ENCODE peak calls at places on chromosome 6, in eight cellular contexts. M is BJ; R is HFFc6; Y is WTC11; A is neural crest cell; K is esophagus muscularis mucosa; J is CD8-positive, alpha-beta T cell; B is GM13977. O is an unnamed sample.
A peak's percentile ranks its signal among the peaks of the same experiment; 100 is the strongest.

GRCh38 chr6:27176096-27176495 is 71.4 kb upstream of the PRSS16 start:
- DNase-seq in Y (no peak), A (no peak), K (no peak), R (peak; percentile 34), M (peak; percentile 11), J (no peak), B (peak; percentile 11), O (no peak)

GRCh38 chr6:137231895-137232294 is 12.7 kb upstream of the IFNGR1 start:
- DNase-seq in R (no peak), B (no peak), A (no peak), K (no peak), J (no peak), Y (no peak), M (no peak), O (no peak)

GRCh38 chr6:56025785-56026184 is 150.4 kb upstream of the BMP5 start:
- DNase-seq in M (no peak), B (no peak), Y (no peak), A (no peak), R (no peak), K (no peak), J (no peak), O (no peak)

GRCh38 chr6:25042599-25042936 is 106.8 kb upstream of the RIPOR2 start:
- DNase-seq in K (no peak), A (no peak), J (no peak), Y (no peak), M (no peak), R (no peak), B (no peak), O (no peak)

GRCh38 chr6:134703206-134703605 is 246.7 kb downstream of the ALDH8A1 start:
- DNase-seq in M (no peak), Y (no peak), J (no peak), K (no peak), A (no peak), R (no peak), B (no peak), O (no peak)

GRCh38 chr6:36701401-36701991 is 3.9 kb downstream of the RAB44 start:
- DNase-seq in A (no peak), R (peak; percentile 50), J (no peak), Y (no peak), K (no peak), M (no peak), B (peak; percentile 56), O (no peak)

GRCh38 chr6:111038534-111039252 is 48.6 kb upstream of the SLC16A10 start:
- DNase-seq in M (no peak), B (peak; percentile 55), Y (no peak), R (no peak), J (no peak), K (peak; percentile 81), A (no peak), O (no peak)

GRCh38 chr6:84588697-84589080 is 175.7 kb downstream of the TBX18 start:
- DNase-seq in A (no peak), M (no peak), Y (no peak), R (no peak), J (no peak), K (no peak), B (no peak), O (no peak)

GRCh38 chr6:113696960-113697359 is 160.2 kb upstream of the MARCKS start:
- DNase-seq in J (no peak), R (no peak), K (peak; percentile 37), Y (no peak), A (no peak), M (no peak), B (no peak), O (no peak)

GRCh38 chr6:113857565-113858066 is 471 bp downstream of the MARCKS start:
- DNase-seq in A (no peak), R (no peak), K (no peak), B (peak; percentile 45), Y (peak; percentile 14), J (no peak), M (no peak), O (no peak)

GRCh38 chr6:170100046-170100445 is 190.8 kb downstream of the DLL1 start:
- DNase-seq in K (no peak), A (no peak), J (peak; percentile 40), B (no peak), M (no peak), Y (no peak), R (no peak), O (peak; percentile 40)

GRCh38 chr6:137707590-137708360 is 159.3 kb upstream of the TNFAIP3 start:
- DNase-seq in J (peak; percentile 82), K (no peak), B (peak; percentile 58), M (no peak), Y (peak; percentile 34), A (peak; percentile 14), R (peak; percentile 75), O (no peak)

GRCh38 chr6:24125980-24126379 is at the start of gene NRSN1:
- DNase-seq in R (no peak), Y (peak; percentile 85), K (peak; percentile 34), J (no peak), A (peak; percentile 55), M (no peak), B (no peak), O (no peak)

GRCh38 chr6:16337280-16337975 is 99.0 kb downstream of the GMPR start:
- DNase-seq in A (no peak), B (no peak), R (peak; percentile 77), M (peak; percentile 93), K (peak; percentile 96), Y (peak; percentile 25), J (no peak), O (no peak)

GRCh38 chr6:22248513-22249308 is 48.1 kb downstream of the PRL start:
- DNase-seq in J (no peak), Y (no peak), A (no peak), B (no peak), K (no peak), M (no peak), R (no peak), O (no peak)

GRCh38 chr6:38391206-38391908 is 248.4 kb downstream of the BTBD9 start:
- DNase-seq in M (no peak), K (no peak), B (no peak), Y (no peak), A (no peak), J (no peak), R (peak; percentile 34), O (no peak)

GRCh38 chr6:135270676-135271536 is 89.8 kb downstream of the MYB start:
- DNase-seq in R (no peak), J (no peak), A (no peak), B (no peak), Y (peak; percentile 75), K (no peak), M (no peak), O (no peak)

GRCh38 chr6:53696351-53696750 is 30.8 kb upstream of the KLHL31 start:
- DNase-seq in M (no peak), Y (no peak), B (no peak), R (no peak), J (no peak), K (no peak), A (no peak), O (no peak)

GRCh38 chr6:160160450-160160849 is 38.8 kb downstream of the SLC22A1 start:
- DNase-seq in K (peak; percentile 74), B (no peak), J (no peak), Y (no peak), M (no peak), R (no peak), A (no peak), O (no peak)

GRCh38 chr6:148445620-148446019 is 103.0 kb downstream of the SASH1 start:
- DNase-seq in J (no peak), Y (no peak), A (no peak), B (no peak), K (no peak), R (peak; percentile 58), M (no peak), O (no peak)

GRCh38 chr6:129920103-129920798 is 59.1 kb upstream of the TMEM244 start:
- DNase-seq in A (no peak), M (no peak), B (no peak), J (no peak), K (no peak), R (peak; percentile 28), Y (no peak), O (no peak)

GRCh38 chr6:16737389-16737788 is 23.9 kb downstream of the ATXN1 start:
- DNase-seq in J (no peak), R (peak; percentile 32), B (no peak), K (no peak), A (no peak), M (no peak), Y (no peak), O (no peak)

GRCh38 chr6:13328076-13328874 is at the start of gene TBC1D7:
- DNase-seq in B (peak; percentile 92), M (peak; percentile 57), A (peak; percentile 89), J (peak; percentile 96), K (peak; percentile 97), R (peak; percentile 91), Y (peak; percentile 93), O (peak; percentile 97)
- TF ChIP-seq CTCF in B (no peak), M (peak; percentile 26), A (peak; percentile 43), J (no peak), K (no peak), R (peak; percentile 54), Y (no peak), O (peak; percentile 58)

GRCh38 chr6:61886608-61887259 is 399.3 kb downstream of the KHDRBS2 start:
- DNase-seq in J (no peak), R (no peak), M (no peak), K (no peak), B (no peak), Y (no peak), A (no peak), O (no peak)
- TF ChIP-seq CTCF in J (no peak), R (peak; percentile 16), M (no peak), K (no peak), B (peak; percentile 13), Y (no peak), A (peak; percentile 59), O (peak; percentile 56)

DNA sequence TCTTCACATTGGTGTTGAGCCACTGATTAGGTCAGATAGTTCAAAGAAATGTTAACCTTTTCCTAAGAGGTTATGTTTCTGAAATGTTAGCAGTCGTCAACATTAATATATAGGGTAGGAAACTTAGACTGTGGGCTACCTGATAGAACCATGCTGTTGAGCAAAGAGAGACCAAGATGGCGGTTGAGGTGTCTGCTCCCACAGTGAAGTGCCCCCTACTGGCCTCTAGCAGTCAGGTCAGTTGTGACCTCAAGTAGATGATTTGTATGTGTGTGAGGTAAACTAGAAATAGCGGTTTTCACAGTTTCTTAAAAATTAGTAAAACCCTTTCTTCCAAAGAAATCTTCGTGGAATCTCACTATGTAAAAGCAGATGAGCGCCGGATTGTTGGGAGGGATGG is 40.3 kb downstream of the MTHFD1L start:
- DNase-seq in Y (peak; percentile 19), A (no peak), J (no peak), R (no peak), K (no peak), B (no peak), M (no peak), O (no peak)
- TF ChIP-seq CTCF in Y (peak; percentile 62), A (peak; percentile 38), J (no peak), R (peak; percentile 69), K (no peak), B (peak; percentile 29), M (peak; percentile 16), O (peak; percentile 60)

GRCh38 chr6:29685718-29686326 is 4.9 kb upstream of the ZFP57 start:
- DNase-seq in M (no peak), A (no peak), K (no peak), Y (peak; percentile 84), R (no peak), B (no peak), J (no peak), O (no peak)
- TF ChIP-seq CTCF in M (no peak), A (no peak), K (no peak), Y (no peak), R (peak; percentile 44), B (peak; percentile 22), J (no peak), O (no peak)

O was measured in type B pancreatic cell.